ENCODE peak calls at places on chromosomes 12 and 14, in four cellular contexts. X is PC-3, G is transverse colon, J is tibial nerve. Q is an unnamed sample.

GRCh38 chr14:99158646-99159165 is 113.3 kb downstream of the BCL11B start:
- DNase-seq in X (no peak), G (no peak), J (no peak), Q (no peak)

GRCh38 chr12:120229583-120230325 is 28.8 kb upstream of the RPLP0 start:
- DNase-seq in X (peak; percentile 83), G (peak; percentile 56), J (no peak), Q (no peak)

GRCh38 chr12:125140918-125141573 is 75.8 kb downstream of the AACS start:
- DNase-seq in X (peak; percentile 90), G (no peak), J (no peak), Q (no peak)

GRCh38 chr14:22200977-22201605 is 387.9 kb downstream of the DAD1 start:
- DNase-seq in X (peak; percentile 81), G (no peak), J (no peak), Q (no peak)

GRCh38 chr14:23321572-23322547 is 603 bp downstream of the PABPN1 start:
- DNase-seq in X (peak; percentile 44), G (peak; percentile 58), J (peak; percentile 23), Q (no peak)

GRCh38 chr12:53059434-53060063 is 9.7 kb downstream of the TNS2 start:
- DNase-seq in X (no peak), G (no peak), J (no peak), Q (no peak)

GRCh38 chr14:72924332-72924731 is 1.9 kb upstream of the DCAF4 start:
- DNase-seq in X (peak; percentile 55), G (no peak), J (no peak), Q (no peak)

GRCh38 chr12:66746489-66747201 is 67.8 kb upstream of the GRIP1 start:
- DNase-seq in X (no peak), G (no peak), J (no peak), Q (no peak)

GRCh38 chr14:34997762-34998161 is 15.0 kb downstream of the SRP54 start:
- DNase-seq in X (no peak), G (no peak), J (no peak), Q (no peak)

GRCh38 chr14:104268725-104269436 is 130.5 kb downstream of the KIF26A start:
- DNase-seq in X (no peak), G (peak; percentile 4), J (no peak), Q (no peak)

GRCh38 chr12:77953515-77953914 is 122.8 kb downstream of the NAV3 start:
- DNase-seq in X (no peak), G (no peak), J (no peak), Q (no peak)

GRCh38 chr12:77957034-77957433 is 126.3 kb downstream of the NAV3 start:
- DNase-seq in X (no peak), G (no peak), J (no peak), Q (no peak)

DNA sequence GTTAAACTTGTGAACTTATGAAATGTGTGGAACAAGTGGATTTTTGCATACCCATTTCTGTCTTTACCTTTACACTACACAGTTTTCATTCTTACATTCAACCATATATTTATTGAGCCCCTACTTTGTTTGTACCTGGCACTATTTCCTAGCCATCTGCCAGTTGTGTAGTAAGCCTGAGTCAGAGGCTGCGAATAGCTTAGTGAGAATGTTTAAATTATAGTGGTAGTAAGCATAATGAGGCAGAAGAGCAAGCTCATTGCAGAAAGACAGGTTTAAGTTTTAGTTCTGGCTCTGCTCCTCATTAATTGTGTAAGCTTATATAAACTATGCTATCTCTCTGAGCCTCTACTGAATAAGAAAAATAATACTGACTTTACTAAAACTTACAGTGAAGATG is 123.5 kb downstream of the NAV3 start:
- DNase-seq in X (peak; percentile 33), G (no peak), J (no peak), Q (no peak)
- H3K27ac ChIP-seq in X (no peak overlapping the region), G (no peak overlapping the region), J (no peak overlapping the region), Q (no peak overlapping the region)

DNA sequence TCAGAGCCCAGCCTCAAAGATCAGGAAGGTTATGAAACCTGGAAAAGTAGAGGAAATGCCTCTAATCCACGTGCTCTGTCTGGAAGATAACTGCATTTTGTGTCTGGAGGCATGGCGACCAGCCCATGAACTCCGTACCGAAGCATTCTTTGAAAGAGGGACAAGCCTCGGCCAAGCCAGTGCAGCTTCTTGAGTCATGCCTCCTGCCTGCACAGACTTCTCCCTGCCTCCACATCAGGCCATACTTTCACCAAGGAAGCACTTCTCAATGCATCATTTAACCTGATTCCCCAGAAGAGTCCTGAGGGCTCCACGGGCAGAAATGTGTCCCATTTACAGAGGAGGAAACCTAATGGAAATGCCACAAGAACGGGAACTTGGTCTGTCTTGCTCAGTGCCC is 3.4 kb downstream of the ACTN1 start:
- DNase-seq in X (no peak), G (no peak), J (no peak), Q (no peak)
- H3K27ac ChIP-seq in X (no peak overlapping the region), G (peak overlapping the region; percentile 96), J (no peak overlapping the region), Q (no peak overlapping the region)

DNA sequence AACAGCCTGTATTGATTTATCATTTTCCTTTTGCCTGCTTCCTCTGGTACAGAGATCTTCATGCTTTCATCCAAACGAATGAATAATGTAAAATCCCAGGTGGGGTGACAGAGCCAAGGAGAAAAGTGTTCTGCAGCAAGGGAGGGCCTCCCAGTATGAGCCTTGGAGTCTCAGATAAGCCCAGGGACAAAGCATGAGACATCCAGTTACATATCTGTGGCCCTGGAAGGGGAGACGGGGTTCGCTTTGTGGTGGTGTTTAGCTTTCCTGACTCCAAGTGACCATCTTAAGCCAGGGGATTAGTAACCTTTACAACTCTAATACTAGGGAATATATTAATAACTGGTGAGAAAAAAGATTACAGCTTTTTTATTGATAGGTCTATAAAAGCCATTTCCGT is 177.1 kb downstream of the ETV6 start:
- DNase-seq in X (no peak), G (no peak), J (no peak), Q (no peak)
- H3K27ac ChIP-seq in X (no peak overlapping the region), G (no peak overlapping the region), J (no peak overlapping the region), Q (no peak overlapping the region)

DNA sequence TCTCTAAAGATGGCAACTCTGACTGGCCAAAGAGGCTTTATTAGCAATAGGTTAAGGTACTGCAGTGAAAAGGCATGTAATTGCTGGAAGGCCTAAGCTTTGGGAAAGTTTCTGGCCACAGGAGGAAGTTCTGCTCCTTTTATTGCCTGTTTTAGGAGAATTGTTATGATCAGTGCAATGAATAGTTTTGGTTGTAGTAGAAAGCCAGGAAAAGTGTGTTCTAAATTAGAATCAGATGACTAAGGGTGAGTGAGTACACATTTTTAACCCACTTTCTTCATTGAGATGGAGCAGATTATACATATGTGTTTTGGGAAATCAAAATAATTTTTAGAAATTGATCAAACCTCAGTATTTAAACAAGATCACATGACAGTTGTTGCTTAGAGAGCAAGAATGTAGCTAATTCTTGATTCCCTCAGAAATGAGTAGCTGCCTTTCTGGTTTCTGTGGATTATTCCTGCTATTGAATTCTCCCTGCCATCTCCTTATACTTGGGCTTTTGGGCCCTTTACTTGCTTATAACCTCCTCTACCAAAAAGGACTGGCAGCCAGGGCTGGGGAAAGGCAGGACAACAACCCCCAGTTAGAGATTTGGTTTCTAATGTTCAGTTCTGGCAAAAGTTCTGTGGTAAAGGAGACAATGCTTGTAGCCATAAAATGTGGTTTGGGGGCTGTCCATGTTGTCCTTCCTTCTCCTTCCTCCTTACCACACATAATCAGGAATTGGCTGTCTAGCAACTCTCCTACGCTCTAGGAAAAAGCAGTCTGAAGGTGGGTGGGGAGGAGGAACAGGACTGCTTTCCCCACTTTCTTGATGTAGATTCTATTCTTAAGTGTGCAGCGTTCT is 217.1 kb downstream of the SLC38A4 start:
- DNase-seq in X (peak; percentile 30), G (no peak), J (no peak), Q (no peak)
- H3K27ac ChIP-seq in X (peak overlapping the region; percentile 11), G (peak overlapping the region; percentile 41), J (no peak overlapping the region), Q (no peak overlapping the region)

Q was measured in caudate nucleus.